ENCODE peak calls at places on chromosome 14, in ten cellular contexts. U is type B pancreatic cell, N is breast epithelium, Z is GM12865, L is left ventricle myocardium inferior, X is psoas muscle, V is prostate gland, P is heart right ventricle, A is tibial artery, O is mucosa of descending colon. B is an unnamed sample.

GRCh38 chr14:101074124-101075024 is 170.9 kb upstream of the RTL1 start:
- DNase-seq in U (peak; percentile 55), N (peak; percentile 15), Z (no peak), L (no peak), X (no peak), V (no peak), P (no peak), A (no peak), O (no peak), B (no peak)

GRCh38 chr14:51093371-51094281 is 1.3 kb downstream of the TRIM9 start:
- DNase-seq in U (peak; percentile 72), N (peak; percentile 35), Z (peak; percentile 55), L (peak; percentile 23), X (no peak), V (no peak), P (no peak), A (no peak), O (peak; percentile 70), B (peak; percentile 54)

GRCh38 chr14:68951051-68951797 is 27.9 kb downstream of the ACTN1 start:
- DNase-seq in U (no peak), N (peak; percentile 91), Z (no peak), L (peak; percentile 80), X (peak; percentile 89), V (peak; percentile 63), P (peak; percentile 83), A (peak; percentile 97), O (peak; percentile 77), B (no peak)

GRCh38 chr14:105290598-105291356 is 10.0 kb downstream of the BRF1 start:
- DNase-seq in U (no peak), N (no peak), Z (no peak), L (no peak), X (no peak), V (no peak), P (no peak), A (no peak), O (no peak), B (no peak)

GRCh38 chr14:22822619-22823551 is 6.8 kb upstream of the MRPL52 start:
- DNase-seq in U (peak; percentile 80), N (peak; percentile 64), Z (peak; percentile 83), L (peak; percentile 74), X (peak; percentile 85), V (peak; percentile 62), P (peak; percentile 76), A (peak; percentile 87), O (peak; percentile 87), B (peak; percentile 74)

GRCh38 chr14:28243600-28243999 is 523.0 kb upstream of the FOXG1 start:
- DNase-seq in U (no peak), N (no peak), Z (no peak), L (no peak), X (no peak), V (no peak), P (no peak), A (no peak), O (no peak), B (no peak)

GRCh38 chr14:95295600-95296376 is 23.9 kb downstream of the CLMN start:
- DNase-seq in U (no peak), N (no peak), Z (no peak), L (no peak), X (no peak), V (no peak), P (no peak), A (peak; percentile 32), O (no peak), B (no peak)

GRCh38 chr14:52013984-52014600 is 24.7 kb downstream of the RTRAF start:
- DNase-seq in U (no peak), N (no peak), Z (no peak), L (peak; percentile 48), X (peak; percentile 54), V (no peak), P (no peak), A (no peak), O (no peak), B (no peak)

GRCh38 chr14:49134940-49135339 is 451.2 kb downstream of the RPS29 start:
- DNase-seq in U (no peak), N (no peak), Z (no peak), L (no peak), X (no peak), V (no peak), P (no peak), A (no peak), O (no peak), B (no peak)

GRCh38 chr14:75715926-75716780 is 55.1 kb downstream of the TTLL5 start:
- DNase-seq in U (no peak), N (no peak), Z (no peak), L (no peak), X (no peak), V (no peak), P (no peak), A (no peak), O (no peak), B (no peak)

GRCh38 chr14:101200008-101200649 is 296.6 kb upstream of the RTL1 start:
- DNase-seq in U (peak; percentile 50), N (no peak), Z (no peak), L (no peak), X (peak; percentile 29), V (no peak), P (no peak), A (no peak), O (no peak), B (no peak)

GRCh38 chr14:62546862-62547474 is 498.3 kb downstream of the KCNH5 start:
- DNase-seq in U (no peak), N (no peak), Z (no peak), L (no peak), X (no peak), V (no peak), P (no peak), A (no peak), O (no peak), B (no peak)
- TF ChIP-seq CTCF in U (no peak), N (no peak), Z (no peak), L (no peak), X (no peak), V (no peak), P (no peak), A (no peak), O (no peak), B (no peak)

GRCh38 chr14:73723411-73723798 is 9.2 kb upstream of the PNMA1 start:
- DNase-seq in U (no peak), N (no peak), Z (no peak), L (no peak), X (no peak), V (no peak), P (no peak), A (no peak), O (no peak), B (no peak)

GRCh38 chr14:73724696-73725095 is 10.5 kb upstream of the PNMA1 start:
- DNase-seq in U (no peak), N (no peak), Z (no peak), L (no peak), X (no peak), V (no peak), P (no peak), A (peak; percentile 65), O (no peak), B (no peak)

GRCh38 chr14:73722581-73722980 is 8.4 kb upstream of the PNMA1 start:
- DNase-seq in U (no peak), N (no peak), Z (no peak), L (no peak), X (no peak), V (no peak), P (no peak), A (peak; percentile 60), O (no peak), B (no peak)

GRCh38 chr14:73725116-73726024 is 11.2 kb upstream of the PNMA1 start:
- DNase-seq in U (no peak), N (no peak), Z (no peak), L (no peak), X (peak; percentile 75), V (no peak), P (no peak), A (peak; percentile 71), O (no peak), B (no peak)

DNA sequence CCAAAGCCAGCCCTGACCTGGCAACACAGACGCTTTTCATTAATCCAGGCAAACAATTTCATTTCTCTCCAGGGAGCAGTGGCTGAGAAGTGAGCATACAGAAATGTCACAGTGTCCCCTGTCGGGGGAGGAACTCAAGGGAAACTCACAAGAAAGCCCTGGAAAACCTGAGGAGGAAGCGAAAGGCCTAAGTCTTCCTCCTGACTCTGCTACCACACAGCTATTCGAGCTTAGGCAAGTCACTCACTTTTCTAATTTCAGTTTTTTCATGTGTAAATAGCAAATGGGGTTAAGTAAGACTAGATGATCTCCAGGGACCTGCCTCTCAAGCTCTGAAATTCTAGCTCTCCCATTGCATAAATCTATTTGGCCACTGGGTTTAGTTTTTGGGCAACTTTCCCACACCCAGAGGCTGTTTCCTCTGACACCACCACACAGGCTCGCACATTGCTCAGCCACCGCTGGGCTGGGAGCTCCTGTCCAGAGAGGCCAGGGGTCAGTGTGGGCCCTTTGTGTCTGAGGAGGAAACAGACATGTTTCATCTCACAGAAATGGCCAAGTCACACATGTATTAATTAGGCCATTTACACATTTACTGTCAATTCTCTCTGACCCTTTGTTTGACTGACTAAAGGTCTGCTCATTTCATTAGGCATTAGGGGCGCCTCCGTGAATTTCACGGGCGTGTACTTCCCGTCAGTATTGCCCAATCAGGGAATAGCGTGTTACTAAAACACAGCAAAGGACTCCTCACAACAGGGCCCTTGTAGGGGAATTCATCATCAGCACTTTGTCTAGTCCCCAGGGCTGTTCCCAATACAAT is 9.8 kb upstream of the PNMA1 start:
- DNase-seq in U (no peak), N (peak; percentile 69), Z (peak; percentile 5), L (peak; percentile 70), X (peak; percentile 92), V (peak; percentile 47), P (peak; percentile 83), A (peak; percentile 95), O (no peak), B (no peak)
- TF ChIP-seq CTCF in U (no peak), N (peak; percentile 42), Z (no peak), L (peak; percentile 38), X (peak; percentile 25), V (no peak), P (peak; percentile 42), A (peak; percentile 32), O (no peak), B (no peak)

GRCh38 chr14:80356413-80356812 is 145.1 kb upstream of the DIO2 start:
- DNase-seq in U (no peak), N (no peak), Z (no peak), L (no peak), X (no peak), V (no peak), P (no peak), A (no peak), O (no peak), B (no peak)
- TF ChIP-seq CTCF in U (peak; percentile 66), N (no peak), Z (peak; percentile 16), L (no peak), X (no peak), V (no peak), P (no peak), A (no peak), O (no peak), B (no peak)

DNA sequence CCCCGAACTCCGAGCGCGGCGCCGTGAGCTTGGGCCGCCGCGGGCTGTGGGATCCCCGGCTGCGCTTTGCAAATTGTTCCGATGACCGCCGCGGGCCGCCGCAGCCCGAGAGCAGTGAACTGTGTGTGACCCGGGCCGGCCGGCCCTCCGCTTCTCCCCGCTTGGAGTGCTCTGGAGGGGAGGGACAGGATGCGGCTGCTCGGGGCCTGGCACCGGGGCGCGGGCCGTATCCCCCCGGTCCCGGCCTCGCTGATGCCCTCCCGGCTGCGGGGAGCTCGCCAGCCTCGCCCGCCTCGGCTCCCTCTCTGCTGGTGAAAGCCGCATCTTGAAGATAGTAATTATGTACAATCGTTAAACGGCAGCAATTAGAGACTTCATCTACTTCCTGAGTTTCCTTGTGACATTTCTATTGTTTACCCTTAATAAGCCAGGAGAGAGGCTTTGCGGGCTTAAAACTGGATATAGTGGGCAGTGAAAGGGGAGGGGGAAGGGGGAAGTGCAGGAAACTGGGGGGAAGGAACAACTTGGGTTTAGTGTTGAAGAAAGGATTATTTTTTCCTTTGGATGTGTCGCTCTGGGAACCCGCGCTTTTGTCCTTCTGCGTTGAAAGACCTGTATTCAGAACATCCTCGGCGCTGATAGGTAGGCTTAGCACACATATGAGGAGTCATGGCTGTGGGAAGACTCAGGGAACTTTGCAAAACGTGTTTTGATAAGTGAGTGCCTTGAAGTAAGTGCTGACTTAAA is 1.2 kb downstream of the PELI2 start:
- DNase-seq in U (peak; percentile 75), N (no peak), Z (peak; percentile 21), L (peak; percentile 51), X (peak; percentile 73), V (peak; percentile 16), P (peak; percentile 31), A (peak; percentile 72), O (peak; percentile 71), B (peak; percentile 26)
- TF ChIP-seq CTCF in U (no peak), N (no peak), Z (no peak), L (no peak), X (no peak), V (no peak), P (peak; percentile 10), A (no peak), O (no peak), B (no peak)

B was measured in GM10248.